ENCODE peak calls at places on chromosome 17, in nine cellular contexts. A, E, P, C, V, U, Z, X and F are unnamed samples. For H3K9me3 and H3K36me3, the result is how much of the 10 kb centered on the place peaks cover.

GRCh38 chr17:4939554-4939803 is 367 bp downstream of the SLC25A11 start:
- DNase-seq in Z (no peak), A (no peak), U (no peak), X (no peak), C (no peak), V (no peak), P (no peak), E (peak), F (peak)

GRCh38 chr17:17784599-17785264 is 52.1 kb downstream of the SREBF1 start:
- DNase-seq in E (peak), V (no peak), U (no peak), Z (no peak), C (no peak), X (no peak), A (no peak), P (no peak), F (no peak)

GRCh38 chr17:15432807-15433547 is 34.4 kb downstream of the CDRT4 start:
- DNase-seq in Z (peak), X (peak), A (no peak), U (no peak), C (peak), P (no peak), V (no peak), E (no peak), F (no peak)

GRCh38 chr17:9024497-9024896 is 3.2 kb downstream of the NTN1 start:
- DNase-seq in V (no peak), A (no peak), P (no peak), U (no peak), E (no peak), C (no peak), Z (no peak), X (no peak), F (no peak)

GRCh38 chr17:30921544-30922196 is at the start of gene ADAP2:
- DNase-seq in X (peak), C (peak), Z (peak), A (peak), U (no peak), P (no peak), V (no peak), E (peak), F (peak)

GRCh38 chr17:34283571-34283970 is 2.0 kb upstream of the CCL11 start:
- DNase-seq in Z (no peak), P (no peak), X (no peak), C (no peak), V (no peak), U (no peak), E (no peak), A (no peak), F (no peak)

GRCh38 chr17:40076101-40076498 is 13.3 kb downstream of the THRA start:
- DNase-seq in U (no peak), A (no peak), E (no peak), Z (no peak), P (no peak), C (no peak), X (no peak), V (no peak), F (no peak)

GRCh38 chr17:31788956-31789355 is 70.1 kb downstream of the COPRS start:
- DNase-seq in A (no peak), E (no peak), Z (no peak), V (no peak), U (no peak), X (peak), C (no peak), P (no peak), F (no peak)

GRCh38 chr17:32486701-32487459 is at the start of gene CDK5R1:
- DNase-seq in C (peak), V (no peak), Z (peak), E (peak), A (no peak), U (no peak), X (peak), P (peak), F (peak)

GRCh38 chr17:68909066-68909465 is 46.1 kb downstream of the ABCA8 start:
- DNase-seq in A (peak), X (peak), V (peak), U (no peak), Z (peak), E (peak), C (peak), P (no peak), F (no peak)

GRCh38 chr17:50767030-50767429 is 288 bp downstream of the ANKRD40CL start:
- DNase-seq in V (no peak), X (no peak), U (no peak), P (no peak), Z (no peak), A (no peak), C (no peak), E (peak), F (no peak)

GRCh38 chr17:82215972-82216300 is 3.3 kb upstream of the CCDC57 start:
- DNase-seq in A (no peak), X (no peak), P (no peak), V (no peak), E (peak), C (no peak), U (no peak), Z (no peak), F (no peak)
- TF ChIP-seq CTCF in A (no peak), X (no peak), P (no peak), V (no peak), E (no peak), C (no peak), U (no peak), Z (no peak), F (no peak)

GRCh38 chr17:27153005-27153404 is 140.9 kb upstream of the WSB1 start:
- DNase-seq in A (no peak), C (no peak), X (peak), P (no peak), U (no peak), E (no peak), V (no peak), Z (no peak), F (no peak)
- H3K9me3 ChIP-seq in A (under half), C (under half), X (under half), P (under half), U (under half), E (under half), V (under half), Z (under half), F (under half)

GRCh38 chr17:60256174-60256573 is 106.4 kb downstream of the CA4 start:
- DNase-seq in V (no peak), U (no peak), C (no peak), A (no peak), X (peak), P (no peak), Z (no peak), E (no peak), F (no peak)
- H3K36me3 ChIP-seq in V (half or more), U (under half), C (under half), A (under half), X (under half), P (under half), Z (under half), E (under half), F (half or more)

GRCh38 chr17:3907483-3908216 is 8.6 kb downstream of the P2RX1 start:
- DNase-seq in A (no peak), V (no peak), U (no peak), X (no peak), P (no peak), C (no peak), E (no peak), Z (no peak), F (no peak)
- TF ChIP-seq CTCF in A (no peak), V (peak), U (no peak), X (peak), P (no peak), C (peak), E (peak), Z (no peak), F (peak)

GRCh38 chr17:22441776-22442175 is 749.5 kb downstream of the KCNJ18 start:
- DNase-seq in X (no peak), V (no peak), P (no peak), Z (no peak), C (no peak), A (no peak), U (no peak), E (no peak), F (no peak)

GRCh38 chr17:22443061-22443460 is 750.7 kb downstream of the KCNJ18 start:
- DNase-seq in A (no peak), E (no peak), C (no peak), Z (no peak), P (no peak), X (no peak), U (no peak), V (no peak), F (no peak)
- H3K9me3 ChIP-seq in A (under half), E (under half), C (under half), Z (under half), P (under half), X (under half), U (under half), V (under half), F (under half)

GRCh38 chr17:29526322-29526721 is 40.5 kb downstream of the ABHD15 start:
- DNase-seq in P (no peak), Z (peak), X (no peak), V (no peak), E (no peak), A (no peak), C (no peak), U (no peak), F (no peak)
- H3K36me3 ChIP-seq in P (under half), Z (half or more), X (under half), V (half or more), E (under half), A (half or more), C (under half), U (under half), F (under half)